ENCODE peak calls at places on chromosomes 5 and 9, in five cellular contexts. M, P, B, H and I are unnamed samples.

GRCh38 chr5:10123254-10123989 is 126.3 kb downstream of the ATPSCKMT start:
- DNase-seq in M (no peak), P (no peak), B (no peak), H (no peak), I (no peak)

GRCh38 chr5:76085286-76085579 is 2.0 kb downstream of the SV2C start:
- DNase-seq in M (no peak), P (no peak), B (no peak), H (no peak), I (no peak)

GRCh38 chr9:134637241-134637640 is 4.4 kb upstream of the COL5A1 start:
- DNase-seq in M (no peak), P (no peak), B (no peak), H (no peak), I (no peak)

GRCh38 chr5:79702606-79703380 is 13.2 kb downstream of the CMYA5 start:
- DNase-seq in M (peak), P (no peak), B (peak), H (no peak), I (no peak)

GRCh38 chr5:7181841-7182240 is 214.1 kb upstream of the ADCY2 start:
- DNase-seq in M (no peak), P (no peak), B (peak), H (no peak), I (no peak)

GRCh38 chr5:96997265-96997859 is 61.5 kb downstream of the LNPEP start:
- DNase-seq in M (peak), P (peak), B (peak), H (no peak), I (no peak)

GRCh38 chr9:138015021-138015829 is 137.6 kb downstream of the CACNA1B start:
- DNase-seq in M (no peak), P (no peak), B (no peak), H (no peak), I (no peak)

GRCh38 chr5:133691448-133691847 is 79.1 kb upstream of the FSTL4 start:
- DNase-seq in M (no peak), P (no peak), B (no peak), H (no peak), I (no peak)

GRCh38 chr5:132459031-132459982 is 31.3 kb downstream of the IRF1 start:
- DNase-seq in M (no peak), P (no peak), B (no peak), H (no peak), I (no peak)

GRCh38 chr9:96499257-96499656 is 49.3 kb downstream of the HABP4 start:
- DNase-seq in M (no peak), P (no peak), B (no peak), H (no peak), I (no peak)

GRCh38 chr5:115773010-115773580 is 43.4 kb downstream of the CDO1 start:
- DNase-seq in M (no peak), P (no peak), B (no peak), H (no peak), I (no peak)

GRCh38 chr5:98443916-98444315 is 329.5 kb upstream of the RGMB start:
- DNase-seq in M (no peak), P (no peak), B (no peak), H (no peak), I (no peak)

GRCh38 chr9:98888794-98889495 is 54.8 kb upstream of the COL15A1 start:
- DNase-seq in M (no peak), P (no peak), B (no peak), H (no peak), I (no peak)

GRCh38 chr9:129080312-129080607 is 651 bp upstream of the DOLPP1 start:
- DNase-seq in M (no peak), P (no peak), B (no peak), H (no peak), I (no peak)

GRCh38 chr5:157998021-157998504 is 139.1 kb upstream of the CLINT1 start:
- DNase-seq in M (no peak), P (no peak), B (no peak), H (no peak), I (no peak)

GRCh38 chr5:125868035-125868434 is 555.2 kb upstream of the GRAMD2B start:
- DNase-seq in M (no peak), P (no peak), B (no peak), H (no peak), I (no peak)

GRCh38 chr9:104805441-104805840 is 41.5 kb downstream of the NIPSNAP3B start:
- DNase-seq in M (no peak), P (no peak), B (no peak), H (no peak), I (no peak)

GRCh38 chr5:83924891-83925290 is 204.2 kb upstream of the HAPLN1 start:
- DNase-seq in M (no peak), P (no peak), B (no peak), H (no peak), I (no peak)

GRCh38 chr5:83924171-83924570 is 203.5 kb upstream of the HAPLN1 start:
- DNase-seq in M (no peak), P (no peak), B (no peak), H (no peak), I (no peak)

GRCh38 chr5:83925321-83925877 is 204.7 kb upstream of the HAPLN1 start:
- DNase-seq in M (peak), P (no peak), B (no peak), H (no peak), I (no peak)

GRCh38 chr5:83925952-83926351 is 205.3 kb upstream of the HAPLN1 start:
- DNase-seq in M (no peak), P (no peak), B (peak), H (no peak), I (no peak)

DNA sequence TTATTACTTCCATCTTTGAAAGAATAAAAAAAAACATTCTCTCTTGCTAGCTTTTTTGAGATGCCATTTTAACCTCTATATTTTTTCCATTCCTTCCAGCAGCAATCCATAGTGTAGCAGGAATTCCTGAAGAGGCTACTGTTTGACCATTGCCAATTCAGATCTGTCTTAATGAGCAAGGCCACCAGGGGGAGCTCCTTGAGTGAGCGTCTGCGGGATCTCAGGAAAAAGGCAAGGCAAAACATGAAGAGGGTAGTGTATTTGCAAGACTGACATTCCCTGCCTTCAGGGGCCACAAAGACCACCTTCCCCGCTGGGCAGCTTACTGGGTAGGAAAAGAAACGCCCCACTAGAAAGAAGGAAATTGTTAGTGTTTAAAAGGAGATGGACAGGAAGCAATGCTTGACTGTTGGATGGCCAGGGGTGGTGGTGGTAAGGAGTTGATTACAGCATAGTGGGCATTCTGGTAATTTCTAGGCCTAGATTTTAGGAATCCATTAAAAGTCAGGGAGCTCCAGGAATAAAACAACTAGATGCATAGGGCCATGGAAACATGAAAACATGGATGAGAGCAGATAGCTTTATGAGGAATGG is 206.6 kb upstream of the HAPLN1 start:
- DNase-seq in M (no peak), P (peak), B (peak), H (peak), I (peak)
- TF ChIP-seq CTCF in M (peak), P (peak), B (peak), H (peak), I (no peak)

GRCh38 chr9:69745716-69746538 is 13.9 kb downstream of the PTAR1 start:
- DNase-seq in M (peak), P (no peak), B (peak), H (no peak), I (no peak)
- TF ChIP-seq CTCF in M (peak), P (no peak), B (peak), H (no peak), I (no peak)

DNA sequence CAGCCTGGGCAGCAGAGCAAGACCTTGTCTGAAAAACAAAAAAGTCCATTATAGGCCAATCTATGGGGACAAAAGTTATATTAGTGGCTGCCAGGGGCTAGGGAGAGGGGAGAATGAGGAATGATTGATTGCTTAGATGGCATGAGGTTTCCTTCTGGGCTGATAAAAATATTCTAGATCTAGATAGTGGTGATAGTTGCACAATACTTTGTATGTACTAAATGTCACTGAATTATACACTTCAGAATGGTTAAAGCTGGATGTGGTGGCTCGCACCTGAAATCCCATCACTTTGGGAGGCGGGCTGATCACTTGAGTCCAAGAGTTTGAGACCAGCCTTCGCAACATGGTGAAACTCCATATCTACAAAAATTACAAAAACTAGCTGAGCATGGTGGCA is 42.7 kb upstream of the TEX48 start:
- DNase-seq in M (no peak), P (no peak), B (no peak), H (no peak), I (no peak)
- TF ChIP-seq CTCF in M (no peak), P (no peak), B (no peak), H (no peak), I (no peak)

GRCh38 chr9:121838757-121839669 is 187.6 kb downstream of the DAB2IP start:
- DNase-seq in M (no peak), P (peak), B (no peak), H (no peak), I (no peak)
- TF ChIP-seq CTCF in M (peak), P (no peak), B (no peak), H (no peak), I (no peak)

GRCh38 chr5:144191998-144192397 is 21.3 kb downstream of the KCTD16 start:
- DNase-seq in M (peak), P (no peak), B (peak), H (no peak), I (no peak)
- TF ChIP-seq CTCF in M (peak), P (peak), B (peak), H (peak), I (no peak)

DNA sequence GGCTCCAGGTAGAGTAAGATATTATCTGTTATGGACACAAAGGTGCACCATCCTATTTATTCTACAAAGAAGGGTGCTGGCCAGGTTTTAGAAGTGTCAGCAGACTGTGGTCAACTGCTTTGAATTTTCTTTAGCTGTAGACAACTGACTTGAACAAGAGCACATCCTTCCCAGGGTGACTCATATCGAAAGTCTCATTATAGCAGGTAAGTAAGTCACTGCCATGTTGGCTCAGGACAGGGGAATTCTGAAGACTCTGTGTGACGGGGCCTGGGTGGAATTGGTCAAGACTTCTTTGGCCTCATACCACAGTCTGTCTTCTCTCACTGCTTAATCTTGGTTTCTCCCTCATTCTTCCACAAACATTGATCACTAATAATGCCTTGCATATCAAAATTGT is 214.5 kb upstream of the CDH9 start:
- DNase-seq in M (no peak), P (no peak), B (no peak), H (no peak), I (no peak)
- TF ChIP-seq CTCF in M (no peak), P (no peak), B (no peak), H (no peak), I (no peak)